ENCODE peak calls at places on chromosomes 2 and 18, in six cellular contexts. W is nucleus accumbens, R is aorta, F is fibroblast of lung, K is T-helper 2 cell, Q is NCI-H510A treated with DMSO at 0.1 percent for 48 hours. U is an unnamed sample.
A peak's percentile ranks its signal among the peaks of the same experiment; 100 is the strongest.

GRCh38 chr2:46802665-46803550 is 112.7 kb downstream of the MCFD2 start:
- DNase-seq in F (no peak), R (no peak), W (no peak), K (no peak), Q (no peak), U (peak; percentile 80)

GRCh38 chr18:61847164-61847791 is 45.5 kb downstream of the RNF152 start:
- DNase-seq in R (no peak), W (no peak), K (no peak), Q (no peak), F (no peak), U (no peak)

GRCh38 chr2:158457826-158458616 is 1.3 kb downstream of the PKP4 start:
- DNase-seq in Q (peak; percentile 20), K (peak; percentile 31), R (peak; percentile 69), F (peak; percentile 40), W (peak; percentile 71), U (no peak)

GRCh38 chr2:68807821-68808266 is 63.4 kb downstream of the BMP10 start:
- DNase-seq in F (peak; percentile 58), W (no peak), Q (no peak), K (no peak), R (peak; percentile 67), U (no peak)

GRCh38 chr18:62183578-62184195 is 3.2 kb downstream of the PIGN start:
- DNase-seq in K (no peak), Q (peak; percentile 75), W (no peak), F (peak; percentile 77), R (no peak), U (no peak)

GRCh38 chr2:198165289-198165688 is 360.9 kb downstream of the PLCL1 start:
- DNase-seq in R (no peak), Q (no peak), W (no peak), K (no peak), F (no peak), U (no peak)

GRCh38 chr2:18637196-18637595 is 47.8 kb upstream of the NT5C1B start:
- DNase-seq in R (no peak), W (no peak), K (no peak), Q (peak; percentile 89), F (no peak), U (no peak)

GRCh38 chr18:10420561-10421352 is 33.7 kb upstream of the APCDD1 start:
- DNase-seq in W (no peak), R (no peak), F (peak; percentile 51), Q (no peak), K (no peak), U (no peak)

GRCh38 chr2:96320326-96321229 is 4.5 kb upstream of the ITPRIPL1 start:
- DNase-seq in Q (peak; percentile 12), W (no peak), K (no peak), F (no peak), R (no peak), U (no peak)

GRCh38 chr2:172285010-172285621 is 142.3 kb upstream of the ITGA6 start:
- DNase-seq in R (no peak), K (no peak), W (no peak), Q (no peak), F (peak; percentile 80), U (no peak)

GRCh38 chr2:12928706-12929291 is 212.1 kb downstream of the TRIB2 start:
- DNase-seq in W (no peak), R (no peak), Q (peak; percentile 38), F (peak; percentile 20), K (no peak), U (no peak)

GRCh38 chr2:183536714-183537113 is 412.5 kb downstream of the NUP35 start:
- DNase-seq in W (no peak), R (no peak), F (no peak), Q (no peak), K (no peak), U (no peak)

GRCh38 chr2:172672999-172673726 is 62.5 kb upstream of the RAPGEF4 start:
- DNase-seq in F (peak; percentile 36), W (no peak), Q (no peak), K (no peak), R (no peak), U (no peak)

GRCh38 chr2:149989447-149990063 is 402.0 kb upstream of the MMADHC start:
- DNase-seq in F (peak; percentile 5), Q (no peak), K (no peak), W (no peak), R (no peak), U (no peak)